ENCODE peak calls at places on chromosomes 12 and 14, in eight cellular contexts. E is adrenal gland, J is kidney, H is fibroblast of lung, N is lower lobe of right lung, C is spleen, Q is H9, R is ovary. P is an unnamed sample.
A peak's percentile ranks its signal among the peaks of the same experiment; 100 is the strongest.

GRCh38 chr14:105019861-105020814 is 745 bp downstream of the CDCA4 start:
- DNase-seq in E (no peak), J (peak; percentile 85), H (peak; percentile 42), N (peak; percentile 61), C (peak; percentile 93), Q (no peak), R (peak; percentile 67), P (peak; percentile 35)

GRCh38 chr12:98514984-98515367 is 414 bp upstream of the TMPO start:
- DNase-seq in E (no peak), J (no peak), H (no peak), N (no peak), C (no peak), Q (no peak), R (no peak), P (no peak)

GRCh38 chr12:9870311-9870866 is 1.2 kb upstream of the CLEC2B start:
- DNase-seq in E (no peak), J (no peak), H (no peak), N (no peak), C (no peak), Q (no peak), R (no peak), P (peak; percentile 15)

GRCh38 chr12:121673013-121673441 is 3.6 kb upstream of the MORN3 start:
- DNase-seq in E (peak; percentile 37), J (peak; percentile 78), H (no peak), N (no peak), C (no peak), Q (peak; percentile 51), R (peak; percentile 55), P (peak; percentile 31)

GRCh38 chr12:108633534-108634224 is at the start of gene SELPLG:
- DNase-seq in E (peak; percentile 65), J (peak; percentile 89), H (no peak), N (peak; percentile 95), C (peak; percentile 98), Q (peak; percentile 30), R (peak; percentile 31), P (peak; percentile 75)

GRCh38 chr12:5567021-5567744 is 135.3 kb downstream of the NTF3 start:
- DNase-seq in E (no peak), J (no peak), H (peak; percentile 9), N (no peak), C (no peak), Q (peak; percentile 27), R (peak; percentile 56), P (no peak)

GRCh38 chr12:47080725-47081502 is 1.2 kb upstream of the AMIGO2 start:
- DNase-seq in E (peak; percentile 73), J (peak; percentile 85), H (peak; percentile 84), N (peak; percentile 88), C (peak; percentile 93), Q (no peak), R (peak; percentile 72), P (peak; percentile 54)

GRCh38 chr14:51691176-51691575 is 39.5 kb downstream of the FRMD6 start:
- DNase-seq in E (no peak), J (no peak), H (peak; percentile 50), N (no peak), C (no peak), Q (no peak), R (no peak), P (no peak)

GRCh38 chr12:13250416-13250815 is 53.9 kb downstream of the EMP1 start:
- DNase-seq in E (no peak), J (no peak), H (peak; percentile 87), N (no peak), C (no peak), Q (no peak), R (no peak), P (no peak)

GRCh38 chr14:48536318-48536717 is 860.9 kb upstream of the MDGA2 start:
- DNase-seq in E (no peak), J (no peak), H (no peak), N (no peak), C (no peak), Q (peak; percentile 82), R (no peak), P (no peak)

GRCh38 chr12:102396276-102396675 is 84.1 kb downstream of the IGF1 start:
- DNase-seq in E (no peak), J (no peak), H (no peak), N (no peak), C (no peak), Q (no peak), R (no peak), P (no peak)

GRCh38 chr12:85367886-85368385 is 87.9 kb downstream of the ALX1 start:
- DNase-seq in E (no peak), J (peak; percentile 37), H (no peak), N (no peak), C (no peak), Q (no peak), R (no peak), P (no peak)

GRCh38 chr14:104582005-104582404 is 2.4 kb downstream of the C14orf180 start:
- DNase-seq in E (no peak), J (no peak), H (no peak), N (no peak), C (no peak), Q (no peak), R (no peak), P (peak; percentile 16)

GRCh38 chr14:49863483-49864262 is 11.1 kb upstream of the NEMF start:
- DNase-seq in E (peak; percentile 31), J (no peak), H (no peak), N (no peak), C (no peak), Q (no peak), R (no peak), P (no peak)

GRCh38 chr14:51533160-51533559 is 118.5 kb upstream of the FRMD6 start:
- DNase-seq in E (no peak), J (no peak), H (peak; percentile 81), N (no peak), C (no peak), Q (no peak), R (no peak), P (no peak)

GRCh38 chr14:105486974-105487448 is 325 bp downstream of the CRIP1 start:
- DNase-seq in E (no peak), J (peak; percentile 93), H (no peak), N (peak; percentile 81), C (peak; percentile 90), Q (no peak), R (no peak), P (peak; percentile 38)

GRCh38 chr14:39324097-39324496 is 90.4 kb downstream of the MIA2 start:
- DNase-seq in E (no peak), J (no peak), H (no peak), N (no peak), C (no peak), Q (no peak), R (no peak), P (no peak)

GRCh38 chr14:96629082-96629481 is 126.9 kb downstream of the PAPOLA start:
- DNase-seq in E (no peak), J (peak; percentile 35), H (no peak), N (no peak), C (peak; percentile 33), Q (peak; percentile 10), R (no peak), P (no peak)

GRCh38 chr14:73426877-73427276 is 31.5 kb downstream of the NUMB start:
- DNase-seq in E (no peak), J (no peak), H (peak; percentile 83), N (no peak), C (no peak), Q (no peak), R (no peak), P (no peak)

GRCh38 chr14:96261772-96262485 is 5.9 kb downstream of the BDKRB1 start:
- DNase-seq in E (no peak), J (no peak), H (no peak), N (no peak), C (no peak), Q (no peak), R (no peak), P (no peak)

GRCh38 chr12:6272300-6273208 is 37.9 kb upstream of the PLEKHG6 start:
- DNase-seq in E (no peak), J (peak; percentile 87), H (peak; percentile 79), N (peak; percentile 76), C (peak; percentile 59), Q (no peak), R (no peak), P (peak; percentile 95)

GRCh38 chr14:67269338-67270060 is 28.3 kb downstream of the PALS1 start:
- DNase-seq in E (no peak), J (no peak), H (peak; percentile 84), N (no peak), C (no peak), Q (no peak), R (no peak), P (no peak)

GRCh38 chr12:70267550-70267949 is 24.3 kb downstream of the CNOT2 start:
- DNase-seq in E (no peak), J (no peak), H (peak; percentile 47), N (no peak), C (no peak), Q (no peak), R (no peak), P (no peak)

GRCh38 chr12:51823875-51824565 is 24.5 kb downstream of the FIGNL2 start:
- DNase-seq in E (peak; percentile 28), J (no peak), H (peak; percentile 57), N (no peak), C (no peak), Q (peak; percentile 72), R (no peak), P (peak; percentile 78)

GRCh38 chr12:118060301-118061010 is 523 bp downstream of the WSB2 start:
- DNase-seq in E (peak; percentile 38), J (peak; percentile 89), H (no peak), N (peak; percentile 78), C (peak; percentile 92), Q (peak; percentile 34), R (peak; percentile 74), P (peak; percentile 65)

GRCh38 chr14:79656496-79656895 is 554.8 kb downstream of the DIO2 start:
- DNase-seq in E (no peak), J (no peak), H (no peak), N (no peak), C (no peak), Q (no peak), R (no peak), P (no peak)
- TF ChIP-seq CTCF in E (no peak), J (no peak), H (no peak), N (no peak), C (no peak), Q (no peak), R (no peak), P (no peak)

GRCh38 chr12:4012977-4013968 is 140.1 kb upstream of the PARP11 start:
- DNase-seq in E (no peak), J (peak; percentile 77), H (no peak), N (no peak), C (no peak), Q (no peak), R (no peak), P (peak; percentile 52)
- H3K4me1 ChIP-seq in E (peaks cover 15% of the 10 kb centered on the region), J (peaks cover 25% of the 10 kb centered on the region), H (no peaks in the 10 kb centered on the region), N (no peaks in the 10 kb centered on the region), C (no peaks in the 10 kb centered on the region), Q (peaks cover 4% of the 10 kb centered on the region), R (no peaks in the 10 kb centered on the region), P (peaks cover 12% of the 10 kb centered on the region)

GRCh38 chr12:107135177-107135576 is 41.8 kb upstream of the CRY1 start:
- DNase-seq in E (no peak), J (no peak), H (no peak), N (no peak), C (no peak), Q (peak; percentile 52), R (no peak), P (no peak)
- H3K27ac ChIP-seq in E (no peak overlapping the region), J (no peak overlapping the region), H (no peak overlapping the region), N (no peak overlapping the region), C (no peak overlapping the region), Q (no peak overlapping the region), R (no peak overlapping the region), P (no peak overlapping the region)

DNA sequence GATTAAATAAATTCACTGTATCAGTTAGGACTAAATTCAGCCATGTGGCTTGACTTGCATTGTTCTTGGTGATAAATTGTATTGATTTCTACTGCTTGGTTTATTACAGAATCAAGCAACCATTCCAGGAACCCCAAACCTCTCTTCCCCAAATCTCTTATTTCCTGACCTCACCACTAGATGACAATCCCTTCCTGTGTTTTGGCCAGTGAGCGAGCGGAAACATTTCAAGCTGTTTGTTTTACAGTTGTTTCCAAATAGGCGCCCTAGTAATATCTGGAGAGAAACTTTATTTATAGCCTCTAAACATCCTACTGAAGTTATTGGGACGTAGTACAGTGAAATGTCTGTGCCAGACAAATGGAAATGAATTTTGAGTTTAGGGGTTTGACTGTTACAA is 161.1 kb downstream of the SNAPC1 start:
- DNase-seq in E (no peak), J (no peak), H (peak; percentile 18), N (no peak), C (no peak), Q (no peak), R (no peak), P (peak; percentile 18)
- TF ChIP-seq CTCF in E (no peak), J (no peak), H (peak; percentile 78), N (peak; percentile 24), C (no peak), Q (peak; percentile 54), R (no peak), P (peak; percentile 43)